ENCODE peak calls at places on chromosomes 5 and 9, in six cellular contexts. One of them, this sample, is unnamed.

GRCh38 chr9:28197653-28198052 is 624.4 kb upstream of the C9orf72 start:
- DNase-seq in breast epithelium: no peak
- DNase-seq in upper lobe of right lung: no peak
- DNase-seq in HCT116: no peak
- DNase-seq in adrenal gland: no peak
- DNase-seq in Peyer's patch: no peak
- DNase-seq in this sample: no peak

GRCh38 chr5:134515801-134516200 is 9.7 kb upstream of the JADE2 start:
- DNase-seq in Peyer's patch: no peak
- DNase-seq in HCT116: no peak
- DNase-seq in adrenal gland: no peak
- DNase-seq in upper lobe of right lung: no peak
- DNase-seq in breast epithelium: no peak
- DNase-seq in this sample: no peak

GRCh38 chr9:118651511-118651910 is 717.7 kb downstream of the BRINP1 start:
- DNase-seq in HCT116: no peak
- DNase-seq in breast epithelium: no peak
- DNase-seq in upper lobe of right lung: no peak
- DNase-seq in Peyer's patch: no peak
- DNase-seq in adrenal gland: no peak
- DNase-seq in this sample: no peak

GRCh38 chr5:133868946-133869674 is 99.3 kb downstream of the C5orf15 start:
- DNase-seq in HCT116: peak
- DNase-seq in breast epithelium: peak
- DNase-seq in Peyer's patch: peak
- DNase-seq in adrenal gland: peak
- DNase-seq in upper lobe of right lung: peak
- DNase-seq in this sample: peak

GRCh38 chr9:134366223-134367031 is 40.2 kb downstream of the RXRA start:
- DNase-seq in adrenal gland: peak
- DNase-seq in breast epithelium: peak
- DNase-seq in Peyer's patch: peak
- DNase-seq in HCT116: no peak
- DNase-seq in upper lobe of right lung: peak
- DNase-seq in this sample: peak

GRCh38 chr9:33817327-33818166 is 587 bp downstream of the UBE2R2 start:
- DNase-seq in adrenal gland: peak
- DNase-seq in breast epithelium: peak
- DNase-seq in upper lobe of right lung: peak
- DNase-seq in Peyer's patch: peak
- DNase-seq in HCT116: no peak
- DNase-seq in this sample: peak

GRCh38 chr9:95053611-95054440 is 263.7 kb downstream of the FANCC start:
- DNase-seq in HCT116: no peak
- DNase-seq in adrenal gland: no peak
- DNase-seq in breast epithelium: no peak
- DNase-seq in upper lobe of right lung: no peak
- DNase-seq in Peyer's patch: no peak
- DNase-seq in this sample: no peak

GRCh38 chr9:3736186-3736585 is 210.4 kb upstream of the RFX3 start:
- DNase-seq in adrenal gland: no peak
- DNase-seq in HCT116: no peak
- DNase-seq in breast epithelium: no peak
- DNase-seq in Peyer's patch: no peak
- DNase-seq in upper lobe of right lung: no peak
- DNase-seq in this sample: no peak

GRCh38 chr9:124632077-124632621 is 125.0 kb upstream of the NR5A1 start:
- DNase-seq in upper lobe of right lung: no peak
- DNase-seq in breast epithelium: no peak
- DNase-seq in Peyer's patch: no peak
- DNase-seq in adrenal gland: no peak
- DNase-seq in HCT116: no peak
- DNase-seq in this sample: no peak

GRCh38 chr9:117929873-117930272 is 225.7 kb downstream of the TLR4 start:
- DNase-seq in HCT116: no peak
- DNase-seq in Peyer's patch: no peak
- DNase-seq in adrenal gland: no peak
- DNase-seq in breast epithelium: no peak
- DNase-seq in upper lobe of right lung: no peak
- DNase-seq in this sample: no peak

GRCh38 chr9:33329117-33329563 is 38.8 kb downstream of the NFX1 start:
- DNase-seq in upper lobe of right lung: no peak
- DNase-seq in HCT116: no peak
- DNase-seq in Peyer's patch: peak
- DNase-seq in breast epithelium: peak
- DNase-seq in adrenal gland: peak
- DNase-seq in this sample: peak

GRCh38 chr5:75037106-75037505 is 15.3 kb downstream of the GCNT4 start:
- DNase-seq in Peyer's patch: no peak
- DNase-seq in upper lobe of right lung: no peak
- DNase-seq in HCT116: peak
- DNase-seq in adrenal gland: no peak
- DNase-seq in breast epithelium: no peak
- DNase-seq in this sample: no peak

GRCh38 chr9:125603478-125604021 is 103.5 kb downstream of the MAPKAP1 start:
- DNase-seq in HCT116: no peak
- DNase-seq in Peyer's patch: no peak
- DNase-seq in adrenal gland: no peak
- DNase-seq in upper lobe of right lung: no peak
- DNase-seq in breast epithelium: no peak
- DNase-seq in this sample: peak

GRCh38 chr5:132465095-132465707 is 25.4 kb downstream of the IRF1 start:
- DNase-seq in HCT116: no peak
- DNase-seq in adrenal gland: no peak
- DNase-seq in upper lobe of right lung: peak
- DNase-seq in breast epithelium: no peak
- DNase-seq in Peyer's patch: peak
- DNase-seq in this sample: no peak

GRCh38 chr9:32839486-32839885 is 56.1 kb downstream of the TMEM215 start:
- DNase-seq in upper lobe of right lung: no peak
- DNase-seq in Peyer's patch: no peak
- DNase-seq in HCT116: no peak
- DNase-seq in breast epithelium: no peak
- DNase-seq in adrenal gland: no peak
- DNase-seq in this sample: no peak

GRCh38 chr9:13351768-13352386 is 72.4 kb upstream of the MPDZ start:
- DNase-seq in breast epithelium: no peak
- DNase-seq in Peyer's patch: no peak
- DNase-seq in upper lobe of right lung: no peak
- DNase-seq in HCT116: peak
- DNase-seq in adrenal gland: peak
- DNase-seq in this sample: no peak

GRCh38 chr9:33042528-33042927 is 17.5 kb downstream of the DNAJA1 start:
- DNase-seq in HCT116: no peak
- DNase-seq in breast epithelium: no peak
- DNase-seq in upper lobe of right lung: no peak
- DNase-seq in adrenal gland: no peak
- DNase-seq in Peyer's patch: no peak
- DNase-seq in this sample: no peak

GRCh38 chr5:135739383-135739961 is 95.0 kb upstream of the SLC25A48 start:
- DNase-seq in Peyer's patch: no peak
- DNase-seq in adrenal gland: no peak
- DNase-seq in upper lobe of right lung: no peak
- DNase-seq in HCT116: no peak
- DNase-seq in breast epithelium: no peak
- DNase-seq in this sample: peak

GRCh38 chr9:123475407-123475806 is 119.4 kb downstream of the CRB2 start:
- DNase-seq in breast epithelium: no peak
- DNase-seq in HCT116: no peak
- DNase-seq in upper lobe of right lung: peak
- DNase-seq in adrenal gland: no peak
- DNase-seq in Peyer's patch: no peak
- DNase-seq in this sample: no peak

GRCh38 chr9:87549774-87550173 is 52.1 kb downstream of the DAPK1 start:
- DNase-seq in adrenal gland: no peak
- DNase-seq in HCT116: no peak
- DNase-seq in Peyer's patch: no peak
- DNase-seq in breast epithelium: no peak
- DNase-seq in upper lobe of right lung: no peak
- DNase-seq in this sample: no peak

GRCh38 chr9:87545858-87546257 is 48.2 kb downstream of the DAPK1 start:
- DNase-seq in Peyer's patch: no peak
- DNase-seq in upper lobe of right lung: no peak
- DNase-seq in HCT116: no peak
- DNase-seq in adrenal gland: no peak
- DNase-seq in breast epithelium: no peak
- DNase-seq in this sample: no peak

GRCh38 chr9:87547665-87548064 is 50.0 kb downstream of the DAPK1 start:
- DNase-seq in HCT116: no peak
- DNase-seq in adrenal gland: no peak
- DNase-seq in upper lobe of right lung: no peak
- DNase-seq in Peyer's patch: peak
- DNase-seq in breast epithelium: no peak
- DNase-seq in this sample: no peak

GRCh38 chr9:87548159-87548558 is 50.5 kb downstream of the DAPK1 start:
- DNase-seq in HCT116: no peak
- DNase-seq in breast epithelium: no peak
- DNase-seq in upper lobe of right lung: no peak
- DNase-seq in Peyer's patch: no peak
- DNase-seq in adrenal gland: no peak
- DNase-seq in this sample: no peak

GRCh38 chr9:87546704-87547103 is 49.0 kb downstream of the DAPK1 start:
- DNase-seq in adrenal gland: no peak
- DNase-seq in breast epithelium: no peak
- DNase-seq in HCT116: no peak
- DNase-seq in Peyer's patch: no peak
- DNase-seq in upper lobe of right lung: no peak
- DNase-seq in this sample: no peak
- H3K27ac ChIP-seq in adrenal gland: no peak
- H3K27ac ChIP-seq in breast epithelium: no peak
- H3K27ac ChIP-seq in HCT116: no peak
- H3K27ac ChIP-seq in Peyer's patch: no peak
- H3K27ac ChIP-seq in upper lobe of right lung: no peak
- H3K27ac ChIP-seq in this sample: no peak

DNA sequence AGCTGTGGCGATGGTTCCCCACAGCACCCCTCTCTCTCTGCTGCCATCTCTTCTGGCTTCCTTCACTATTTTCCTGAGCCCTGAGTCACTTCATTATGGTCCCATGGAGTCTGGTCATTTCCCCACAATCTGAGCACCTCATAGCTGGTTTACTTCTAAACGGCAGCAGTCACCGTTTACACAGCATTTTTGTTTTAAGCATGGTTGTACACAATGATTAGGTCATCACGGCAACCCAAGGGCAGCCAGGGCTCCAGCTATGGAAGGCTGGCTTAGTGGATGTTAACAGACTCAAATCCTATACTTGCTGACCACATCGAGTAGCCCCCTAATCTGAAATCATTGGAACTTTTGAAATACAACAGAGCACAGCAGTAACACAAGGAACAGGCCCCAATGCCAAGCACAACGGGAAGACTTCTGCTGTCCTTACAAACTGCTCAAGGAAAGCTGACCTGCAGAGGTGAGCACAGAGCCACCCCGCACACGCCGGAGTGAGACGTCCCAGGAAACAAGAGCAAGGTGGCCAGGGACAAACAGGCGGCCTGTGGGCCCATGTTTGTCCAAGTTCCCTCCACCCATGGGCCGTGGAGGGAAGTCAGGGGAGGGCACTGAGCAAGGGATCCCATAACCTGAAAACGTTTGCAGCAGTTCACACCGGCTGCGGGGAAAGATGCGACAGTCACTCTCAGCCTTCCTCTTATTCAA is 22.9 kb downstream of the CAMSAP1 start:
- DNase-seq in HCT116: no peak
- DNase-seq in breast epithelium: no peak
- DNase-seq in upper lobe of right lung: no peak
- DNase-seq in Peyer's patch: no peak
- DNase-seq in adrenal gland: peak
- DNase-seq in this sample: no peak
- H3K27ac ChIP-seq in HCT116: no peak
- H3K27ac ChIP-seq in breast epithelium: no peak
- H3K27ac ChIP-seq in upper lobe of right lung: no peak
- H3K27ac ChIP-seq in Peyer's patch: no peak
- H3K27ac ChIP-seq in adrenal gland: peak
- H3K27ac ChIP-seq in this sample: no peak

DNA sequence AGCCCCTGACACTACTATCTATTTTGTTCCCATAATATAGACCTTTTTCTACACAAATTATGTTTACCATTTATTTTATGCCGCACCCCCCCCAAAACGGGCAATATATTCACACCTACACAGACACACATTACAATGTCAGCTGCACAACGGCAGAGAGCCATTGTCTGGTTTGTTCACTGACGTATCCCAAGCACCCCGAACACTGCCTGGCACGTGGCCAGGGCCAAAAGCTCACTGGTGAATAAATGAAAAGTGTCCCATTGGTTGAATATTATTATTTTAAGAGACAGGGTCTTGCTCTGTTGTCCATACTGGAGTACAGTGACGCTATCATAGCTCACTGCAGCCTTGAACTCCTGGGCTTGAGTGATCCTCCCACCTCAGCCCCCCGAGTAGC is 150.5 kb downstream of the GNAQ start:
- DNase-seq in upper lobe of right lung: no peak
- DNase-seq in HCT116: no peak
- DNase-seq in breast epithelium: no peak
- DNase-seq in Peyer's patch: no peak
- DNase-seq in adrenal gland: no peak
- DNase-seq in this sample: no peak
- H3K27ac ChIP-seq in upper lobe of right lung: no peak
- H3K27ac ChIP-seq in HCT116: no peak
- H3K27ac ChIP-seq in breast epithelium: no peak
- H3K27ac ChIP-seq in Peyer's patch: no peak
- H3K27ac ChIP-seq in adrenal gland: no peak
- H3K27ac ChIP-seq in this sample: no peak

GRCh38 chr5:81075041-81075440 is 114.9 kb downstream of the RASGRF2 start:
- DNase-seq in breast epithelium: no peak
- DNase-seq in adrenal gland: no peak
- DNase-seq in Peyer's patch: no peak
- DNase-seq in HCT116: no peak
- DNase-seq in upper lobe of right lung: no peak
- DNase-seq in this sample: no peak
- H3K27ac ChIP-seq in breast epithelium: no peak
- H3K27ac ChIP-seq in adrenal gland: no peak
- H3K27ac ChIP-seq in Peyer's patch: no peak
- H3K27ac ChIP-seq in HCT116: no peak
- H3K27ac ChIP-seq in upper lobe of right lung: no peak
- H3K27ac ChIP-seq in this sample: no peak

This sample was measured in colonic mucosa.